ENCODE peak calls at places on chromosome 2, in seven cellular contexts. C, F, Q, J, Z, X and L are unnamed samples.
A peak's percentile ranks its signal among the peaks of the same experiment; 100 is the strongest.

GRCh38 chr2:142131016-142131714 is at the start of gene LRP1B:
- DNase-seq in C (peak; percentile 32), F (peak; percentile 73), Q (peak; percentile 7), J (peak; percentile 81), Z (peak; percentile 53), X (peak; percentile 3), L (no peak)

GRCh38 chr2:235709124-235709813 is 215.4 kb downstream of the AGAP1 start:
- DNase-seq in C (no peak), F (peak; percentile 47), Q (peak; percentile 29), J (peak; percentile 33), Z (no peak), X (no peak), L (peak; percentile 92)

GRCh38 chr2:130355181-130355577 is 677 bp upstream of the PTPN18 start:
- DNase-seq in C (no peak), F (peak; percentile 25), Q (no peak), J (no peak), Z (no peak), X (no peak), L (no peak)

GRCh38 chr2:200077210-200077650 is 121.8 kb downstream of the MAIP1 start:
- DNase-seq in C (no peak), F (peak; percentile 89), Q (peak; percentile 95), J (no peak), Z (no peak), X (no peak), L (no peak)

GRCh38 chr2:158999458-158999857 is 31.0 kb downstream of the TANC1 start:
- DNase-seq in C (no peak), F (peak; percentile 83), Q (peak; percentile 83), J (no peak), Z (no peak), X (no peak), L (no peak)

GRCh38 chr2:94947097-94948016 is 76.1 kb downstream of the TEKT4 start:
- DNase-seq in C (no peak), F (no peak), Q (no peak), J (no peak), Z (no peak), X (no peak), L (no peak)

GRCh38 chr2:235146206-235146605 is 194.4 kb downstream of the SH3BP4 start:
- DNase-seq in C (no peak), F (no peak), Q (no peak), J (peak; percentile 64), Z (no peak), X (no peak), L (no peak)

GRCh38 chr2:229855116-229855515 is 66.7 kb downstream of the TRIP12 start:
- DNase-seq in C (no peak), F (peak; percentile 29), Q (no peak), J (no peak), Z (no peak), X (no peak), L (no peak)

GRCh38 chr2:39723946-39724827 is 54.9 kb downstream of the THUMPD2 start:
- DNase-seq in C (no peak), F (no peak), Q (no peak), J (peak; percentile 75), Z (no peak), X (no peak), L (no peak)

GRCh38 chr2:4047961-4048891 is 344.9 kb downstream of the DCDC2C start:
- DNase-seq in C (no peak), F (no peak), Q (no peak), J (no peak), Z (no peak), X (no peak), L (no peak)

GRCh38 chr2:38446418-38446817 is 69.3 kb upstream of the ATL2 start:
- DNase-seq in C (no peak), F (no peak), Q (no peak), J (peak; percentile 35), Z (no peak), X (no peak), L (no peak)

GRCh38 chr2:198456418-198456817 is 652.0 kb downstream of the PLCL1 start:
- DNase-seq in C (no peak), F (no peak), Q (peak; percentile 15), J (no peak), Z (no peak), X (no peak), L (no peak)

GRCh38 chr2:129923265-129924141 is 56.0 kb upstream of the RAB6C start:
- DNase-seq in C (peak; percentile 59), F (peak; percentile 43), Q (peak; percentile 37), J (peak; percentile 77), Z (peak; percentile 90), X (peak; percentile 58), L (peak; percentile 48)

GRCh38 chr2:6993230-6993640 is 76.0 kb downstream of the RNF144A start:
- DNase-seq in C (no peak), F (no peak), Q (no peak), J (no peak), Z (no peak), X (no peak), L (no peak)

GRCh38 chr2:96498023-96498431 is 7.1 kb downstream of the NEURL3 start:
- DNase-seq in C (no peak), F (no peak), Q (no peak), J (peak; percentile 50), Z (peak; percentile 72), X (no peak), L (no peak)

GRCh38 chr2:217924346-217924901 is 78.4 kb downstream of the TNS1 start:
- DNase-seq in C (no peak), F (no peak), Q (no peak), J (no peak), Z (no peak), X (no peak), L (no peak)

GRCh38 chr2:112110966-112111365 is 27.2 kb upstream of the FBLN7 start:
- DNase-seq in C (no peak), F (no peak), Q (no peak), J (no peak), Z (no peak), X (no peak), L (no peak)

GRCh38 chr2:113291191-113291590 is 12.5 kb upstream of the PAX8 start:
- DNase-seq in C (peak; percentile 18), F (no peak), Q (no peak), J (peak; percentile 20), Z (no peak), X (no peak), L (no peak)

GRCh38 chr2:69449906-69450305 is 12.7 kb upstream of the NFU1 start:
- DNase-seq in C (no peak), F (no peak), Q (peak; percentile 62), J (peak; percentile 79), Z (no peak), X (no peak), L (peak; percentile 89)

GRCh38 chr2:137837830-137838229 is 126.4 kb upstream of the HNMT start:
- DNase-seq in C (no peak), F (no peak), Q (no peak), J (no peak), Z (no peak), X (no peak), L (no peak)

GRCh38 chr2:177771191-177771590 is 301.4 kb downstream of the PDE11A start:
- DNase-seq in C (no peak), F (no peak), Q (no peak), J (peak; percentile 37), Z (no peak), X (no peak), L (no peak)

GRCh38 chr2:106097370-106098000 is 96.6 kb downstream of the UXS1 start:
- DNase-seq in C (no peak), F (no peak), Q (no peak), J (peak; percentile 25), Z (no peak), X (no peak), L (no peak)

DNA sequence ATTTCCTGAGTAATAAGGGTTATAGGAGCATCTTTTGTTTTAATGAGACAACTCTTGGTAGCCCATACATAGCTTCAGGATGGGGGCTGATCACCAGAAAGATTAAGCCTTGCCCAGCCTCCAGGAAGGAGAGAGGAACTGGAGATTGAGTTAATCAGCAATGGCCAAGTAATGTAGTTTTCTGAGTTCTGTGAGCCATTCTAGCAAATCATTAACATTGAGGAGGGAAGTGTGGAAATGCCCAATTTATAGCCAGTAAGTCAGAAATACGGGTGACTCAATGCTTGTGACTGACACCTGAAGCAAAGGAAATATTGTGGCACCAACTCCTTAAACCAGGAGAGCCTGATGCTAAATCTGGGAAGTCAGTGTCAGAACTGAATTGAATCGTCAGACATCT is 205.1 kb upstream of the SRD5A2 start:
- DNase-seq in C (no peak), F (no peak), Q (no peak), J (no peak), Z (no peak), X (no peak), L (no peak)
- H3K4ac ChIP-seq in C (no peak overlapping the region), F (no peak overlapping the region), Q (no peak overlapping the region), J (no peak overlapping the region), Z (no peak overlapping the region), X (no peak overlapping the region), L (no peak overlapping the region)

GRCh38 chr2:17899871-17900270 is 21.4 kb downstream of the KCNS3 start:
- DNase-seq in C (no peak), F (no peak), Q (no peak), J (no peak), Z (no peak), X (no peak), L (no peak)

GRCh38 chr2:17894005-17894404 is 15.5 kb downstream of the KCNS3 start:
- DNase-seq in C (no peak), F (no peak), Q (peak; percentile 14), J (no peak), Z (no peak), X (no peak), L (no peak)

GRCh38 chr2:17892726-17893534 is 14.5 kb downstream of the KCNS3 start:
- DNase-seq in C (no peak), F (no peak), Q (no peak), J (peak; percentile 68), Z (peak; percentile 64), X (no peak), L (no peak)

DNA sequence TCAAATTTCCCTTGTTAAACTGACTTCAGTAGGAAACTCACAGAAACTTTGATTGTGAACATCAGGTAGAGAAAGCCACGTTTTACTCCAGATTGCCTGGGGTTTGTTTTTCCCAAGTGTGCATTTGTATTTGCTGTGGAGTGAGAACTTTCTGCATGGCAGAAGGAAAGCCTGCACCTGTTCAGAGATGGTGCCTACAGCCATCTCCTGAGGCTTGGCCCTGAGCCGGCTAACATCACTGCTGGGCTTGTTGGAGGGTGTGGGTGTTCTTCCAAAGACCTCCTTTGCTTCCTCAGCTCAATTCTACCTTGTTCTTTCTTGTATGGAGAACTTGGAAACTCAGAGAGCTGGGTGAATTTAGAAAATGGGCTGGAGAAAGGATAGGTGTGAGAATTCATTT is 16.1 kb downstream of the KCNS3 start:
- DNase-seq in C (no peak), F (no peak), Q (no peak), J (no peak), Z (no peak), X (no peak), L (no peak)
- H2BK5ac ChIP-seq in C (no peak overlapping the region), F (no peak overlapping the region), Q (no peak overlapping the region), J (no peak overlapping the region), Z (no peak overlapping the region), X (no peak overlapping the region), L (no peak overlapping the region)

GRCh38 chr2:8361930-8362329 is 319.9 kb upstream of the ID2 start:
- DNase-seq in C (no peak), F (no peak), Q (no peak), J (no peak), Z (no peak), X (no peak), L (no peak)
- H3K4ac ChIP-seq in C (no peak overlapping the region), F (no peak overlapping the region), Q (no peak overlapping the region), J (no peak overlapping the region), Z (no peak overlapping the region), X (no peak overlapping the region), L (no peak overlapping the region)

DNA sequence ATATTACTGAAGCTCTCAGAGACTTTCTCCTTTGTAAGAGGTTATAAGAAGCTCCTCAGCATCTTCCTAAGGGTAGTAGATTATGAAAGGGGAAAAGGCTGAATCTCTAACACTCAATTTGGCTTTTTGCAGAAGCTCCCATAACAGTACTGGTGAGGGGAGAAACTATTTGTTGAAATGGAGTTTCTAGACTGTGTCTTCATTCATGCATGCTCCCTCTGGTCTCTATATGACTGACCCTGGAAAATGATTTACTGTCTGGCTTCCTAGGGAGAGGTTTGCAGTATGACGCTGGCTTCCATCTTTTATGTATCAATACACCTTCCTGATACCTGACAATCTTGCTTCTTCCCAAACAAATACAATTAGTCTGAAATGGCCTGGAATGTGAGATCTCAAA is 63.9 kb downstream of the LDAH start:
- DNase-seq in C (no peak), F (no peak), Q (no peak), J (no peak), Z (no peak), X (no peak), L (no peak)
- H2BK5ac ChIP-seq in C (no peak overlapping the region), F (no peak overlapping the region), Q (no peak overlapping the region), J (no peak overlapping the region), Z (no peak overlapping the region), X (no peak overlapping the region), L (no peak overlapping the region)